ENCODE peak calls at places on chromosomes 2 and 18, in six cellular contexts. One of them, this sample, is unnamed.

GRCh38 chr2:9970386-9971044 is 19.0 kb downstream of the GRHL1 start:
- DNase-seq in AG08396: no peak
- DNase-seq in SK-MEL-5: no peak
- DNase-seq in stimulated activated CD8-positive, alpha-beta memory T cell treated with anti-CD3 and anti-CD28 coated beads, Interleukin-15, amount 100 ng/mL, for 24 hours: no peak
- DNase-seq in HFFc6: no peak
- DNase-seq in GM06990: no peak
- DNase-seq in this sample: no peak

GRCh38 chr2:240165034-240165433 is 24.6 kb upstream of the OTOS start:
- DNase-seq in AG08396: no peak
- DNase-seq in SK-MEL-5: no peak
- DNase-seq in stimulated activated CD8-positive, alpha-beta memory T cell treated with anti-CD3 and anti-CD28 coated beads, Interleukin-15, amount 100 ng/mL, for 24 hours: no peak
- DNase-seq in HFFc6: no peak
- DNase-seq in GM06990: no peak
- DNase-seq in this sample: peak

GRCh38 chr2:1841461-1841860 is 97.1 kb upstream of the PXDN start:
- DNase-seq in AG08396: no peak
- DNase-seq in SK-MEL-5: no peak
- DNase-seq in stimulated activated CD8-positive, alpha-beta memory T cell treated with anti-CD3 and anti-CD28 coated beads, Interleukin-15, amount 100 ng/mL, for 24 hours: no peak
- DNase-seq in HFFc6: no peak
- DNase-seq in GM06990: no peak
- DNase-seq in this sample: no peak

GRCh38 chr2:8408560-8409460 is 273.0 kb upstream of the ID2 start:
- DNase-seq in AG08396: no peak
- DNase-seq in SK-MEL-5: no peak
- DNase-seq in stimulated activated CD8-positive, alpha-beta memory T cell treated with anti-CD3 and anti-CD28 coated beads, Interleukin-15, amount 100 ng/mL, for 24 hours: peak
- DNase-seq in HFFc6: no peak
- DNase-seq in GM06990: peak
- DNase-seq in this sample: no peak

GRCh38 chr18:48412339-48412929 is 3.3 kb upstream of the ZBTB7C start:
- DNase-seq in AG08396: peak
- DNase-seq in SK-MEL-5: peak
- DNase-seq in stimulated activated CD8-positive, alpha-beta memory T cell treated with anti-CD3 and anti-CD28 coated beads, Interleukin-15, amount 100 ng/mL, for 24 hours: no peak
- DNase-seq in HFFc6: no peak
- DNase-seq in GM06990: no peak
- DNase-seq in this sample: peak

GRCh38 chr2:73187549-73187948 is 14.8 kb upstream of the NOTO start:
- DNase-seq in AG08396: no peak
- DNase-seq in SK-MEL-5: no peak
- DNase-seq in stimulated activated CD8-positive, alpha-beta memory T cell treated with anti-CD3 and anti-CD28 coated beads, Interleukin-15, amount 100 ng/mL, for 24 hours: no peak
- DNase-seq in HFFc6: no peak
- DNase-seq in GM06990: no peak
- DNase-seq in this sample: no peak

GRCh38 chr18:63439334-63439733 is 17.1 kb upstream of the VPS4B start:
- DNase-seq in AG08396: peak
- DNase-seq in SK-MEL-5: peak
- DNase-seq in stimulated activated CD8-positive, alpha-beta memory T cell treated with anti-CD3 and anti-CD28 coated beads, Interleukin-15, amount 100 ng/mL, for 24 hours: no peak
- DNase-seq in HFFc6: peak
- DNase-seq in GM06990: peak
- DNase-seq in this sample: peak

GRCh38 chr2:120589782-120590608 is 145.7 kb upstream of the GLI2 start:
- DNase-seq in AG08396: peak
- DNase-seq in SK-MEL-5: no peak
- DNase-seq in stimulated activated CD8-positive, alpha-beta memory T cell treated with anti-CD3 and anti-CD28 coated beads, Interleukin-15, amount 100 ng/mL, for 24 hours: no peak
- DNase-seq in HFFc6: peak
- DNase-seq in GM06990: no peak
- DNase-seq in this sample: no peak

GRCh38 chr2:161161074-161161577 is 898 bp downstream of the TANK start:
- DNase-seq in AG08396: no peak
- DNase-seq in SK-MEL-5: no peak
- DNase-seq in stimulated activated CD8-positive, alpha-beta memory T cell treated with anti-CD3 and anti-CD28 coated beads, Interleukin-15, amount 100 ng/mL, for 24 hours: no peak
- DNase-seq in HFFc6: no peak
- DNase-seq in GM06990: no peak
- DNase-seq in this sample: no peak

GRCh38 chr2:180872256-180872655 is 108.1 kb upstream of the UBE2E3 start:
- DNase-seq in AG08396: peak
- DNase-seq in SK-MEL-5: no peak
- DNase-seq in stimulated activated CD8-positive, alpha-beta memory T cell treated with anti-CD3 and anti-CD28 coated beads, Interleukin-15, amount 100 ng/mL, for 24 hours: no peak
- DNase-seq in HFFc6: peak
- DNase-seq in GM06990: no peak
- DNase-seq in this sample: no peak

GRCh38 chr2:121766624-121767023 is 11.2 kb downstream of the TSN start:
- DNase-seq in AG08396: no peak
- DNase-seq in SK-MEL-5: no peak
- DNase-seq in stimulated activated CD8-positive, alpha-beta memory T cell treated with anti-CD3 and anti-CD28 coated beads, Interleukin-15, amount 100 ng/mL, for 24 hours: no peak
- DNase-seq in HFFc6: no peak
- DNase-seq in GM06990: no peak
- DNase-seq in this sample: no peak

GRCh38 chr2:124563415-124563814 is 538.3 kb downstream of the CNTNAP5 start:
- DNase-seq in AG08396: no peak
- DNase-seq in SK-MEL-5: no peak
- DNase-seq in stimulated activated CD8-positive, alpha-beta memory T cell treated with anti-CD3 and anti-CD28 coated beads, Interleukin-15, amount 100 ng/mL, for 24 hours: no peak
- DNase-seq in HFFc6: no peak
- DNase-seq in GM06990: no peak
- DNase-seq in this sample: no peak

GRCh38 chr2:69013837-69014796 is 1.1 kb downstream of the ANTXR1 start:
- DNase-seq in AG08396: peak
- DNase-seq in SK-MEL-5: peak
- DNase-seq in stimulated activated CD8-positive, alpha-beta memory T cell treated with anti-CD3 and anti-CD28 coated beads, Interleukin-15, amount 100 ng/mL, for 24 hours: no peak
- DNase-seq in HFFc6: peak
- DNase-seq in GM06990: no peak
- DNase-seq in this sample: peak

GRCh38 chr2:197877038-197877437 is 72.6 kb downstream of the PLCL1 start:
- DNase-seq in AG08396: no peak
- DNase-seq in SK-MEL-5: no peak
- DNase-seq in stimulated activated CD8-positive, alpha-beta memory T cell treated with anti-CD3 and anti-CD28 coated beads, Interleukin-15, amount 100 ng/mL, for 24 hours: no peak
- DNase-seq in HFFc6: no peak
- DNase-seq in GM06990: no peak
- DNase-seq in this sample: no peak

GRCh38 chr2:172667926-172668325 is 67.7 kb upstream of the RAPGEF4 start:
- DNase-seq in AG08396: peak
- DNase-seq in SK-MEL-5: no peak
- DNase-seq in stimulated activated CD8-positive, alpha-beta memory T cell treated with anti-CD3 and anti-CD28 coated beads, Interleukin-15, amount 100 ng/mL, for 24 hours: no peak
- DNase-seq in HFFc6: peak
- DNase-seq in GM06990: no peak
- DNase-seq in this sample: no peak

GRCh38 chr2:25305809-25306208 is 35.9 kb downstream of the DNMT3A start:
- DNase-seq in AG08396: no peak
- DNase-seq in SK-MEL-5: no peak
- DNase-seq in stimulated activated CD8-positive, alpha-beta memory T cell treated with anti-CD3 and anti-CD28 coated beads, Interleukin-15, amount 100 ng/mL, for 24 hours: no peak
- DNase-seq in HFFc6: no peak
- DNase-seq in GM06990: no peak
- DNase-seq in this sample: no peak

GRCh38 chr2:202780514-202781021 is 91.0 kb downstream of the ICA1L start:
- DNase-seq in AG08396: peak
- DNase-seq in SK-MEL-5: no peak
- DNase-seq in stimulated activated CD8-positive, alpha-beta memory T cell treated with anti-CD3 and anti-CD28 coated beads, Interleukin-15, amount 100 ng/mL, for 24 hours: no peak
- DNase-seq in HFFc6: peak
- DNase-seq in GM06990: peak
- DNase-seq in this sample: no peak

GRCh38 chr2:99597616-99598015 is 107.8 kb upstream of the REV1 start:
- DNase-seq in AG08396: peak
- DNase-seq in SK-MEL-5: no peak
- DNase-seq in stimulated activated CD8-positive, alpha-beta memory T cell treated with anti-CD3 and anti-CD28 coated beads, Interleukin-15, amount 100 ng/mL, for 24 hours: no peak
- DNase-seq in HFFc6: peak
- DNase-seq in GM06990: no peak
- DNase-seq in this sample: no peak

GRCh38 chr2:42241517-42241916 is 72.4 kb downstream of the EML4 start:
- DNase-seq in AG08396: no peak
- DNase-seq in SK-MEL-5: peak
- DNase-seq in stimulated activated CD8-positive, alpha-beta memory T cell treated with anti-CD3 and anti-CD28 coated beads, Interleukin-15, amount 100 ng/mL, for 24 hours: no peak
- DNase-seq in HFFc6: no peak
- DNase-seq in GM06990: no peak
- DNase-seq in this sample: no peak

GRCh38 chr2:46308081-46308480 is 10.9 kb downstream of the EPAS1 start:
- DNase-seq in AG08396: no peak
- DNase-seq in SK-MEL-5: no peak
- DNase-seq in stimulated activated CD8-positive, alpha-beta memory T cell treated with anti-CD3 and anti-CD28 coated beads, Interleukin-15, amount 100 ng/mL, for 24 hours: no peak
- DNase-seq in HFFc6: no peak
- DNase-seq in GM06990: no peak
- DNase-seq in this sample: no peak

GRCh38 chr2:24613154-24613814 is 122.2 kb downstream of the NCOA1 start:
- DNase-seq in AG08396: peak
- DNase-seq in SK-MEL-5: peak
- DNase-seq in stimulated activated CD8-positive, alpha-beta memory T cell treated with anti-CD3 and anti-CD28 coated beads, Interleukin-15, amount 100 ng/mL, for 24 hours: no peak
- DNase-seq in HFFc6: peak
- DNase-seq in GM06990: peak
- DNase-seq in this sample: peak

GRCh38 chr2:176186024-176186423 is 2.4 kb upstream of the HOXD1 start:
- DNase-seq in AG08396: no peak
- DNase-seq in SK-MEL-5: no peak
- DNase-seq in stimulated activated CD8-positive, alpha-beta memory T cell treated with anti-CD3 and anti-CD28 coated beads, Interleukin-15, amount 100 ng/mL, for 24 hours: no peak
- DNase-seq in HFFc6: no peak
- DNase-seq in GM06990: no peak
- DNase-seq in this sample: peak

GRCh38 chr2:11175293-11175795 is 20.1 kb downstream of the SLC66A3 start:
- DNase-seq in AG08396: peak
- DNase-seq in SK-MEL-5: peak
- DNase-seq in stimulated activated CD8-positive, alpha-beta memory T cell treated with anti-CD3 and anti-CD28 coated beads, Interleukin-15, amount 100 ng/mL, for 24 hours: no peak
- DNase-seq in HFFc6: peak
- DNase-seq in GM06990: no peak
- DNase-seq in this sample: no peak

GRCh38 chr2:226440119-226440917 is 359.3 kb downstream of the IRS1 start:
- DNase-seq in AG08396: peak
- DNase-seq in SK-MEL-5: peak
- DNase-seq in stimulated activated CD8-positive, alpha-beta memory T cell treated with anti-CD3 and anti-CD28 coated beads, Interleukin-15, amount 100 ng/mL, for 24 hours: no peak
- DNase-seq in HFFc6: no peak
- DNase-seq in GM06990: no peak
- DNase-seq in this sample: no peak

GRCh38 chr2:235494716-235495372 is 1.0 kb downstream of the AGAP1 start:
- DNase-seq in AG08396: peak
- DNase-seq in SK-MEL-5: no peak
- DNase-seq in stimulated activated CD8-positive, alpha-beta memory T cell treated with anti-CD3 and anti-CD28 coated beads, Interleukin-15, amount 100 ng/mL, for 24 hours: no peak
- DNase-seq in HFFc6: peak
- DNase-seq in GM06990: peak
- DNase-seq in this sample: peak

GRCh38 chr2:28435796-28436425 is 43.3 kb downstream of the FOSL2 start:
- DNase-seq in AG08396: no peak
- DNase-seq in SK-MEL-5: no peak
- DNase-seq in stimulated activated CD8-positive, alpha-beta memory T cell treated with anti-CD3 and anti-CD28 coated beads, Interleukin-15, amount 100 ng/mL, for 24 hours: no peak
- DNase-seq in HFFc6: no peak
- DNase-seq in GM06990: no peak
- DNase-seq in this sample: no peak

GRCh38 chr2:101362316-101362715 is 25.0 kb downstream of the CREG2 start:
- DNase-seq in AG08396: no peak
- DNase-seq in SK-MEL-5: no peak
- DNase-seq in stimulated activated CD8-positive, alpha-beta memory T cell treated with anti-CD3 and anti-CD28 coated beads, Interleukin-15, amount 100 ng/mL, for 24 hours: no peak
- DNase-seq in HFFc6: no peak
- DNase-seq in GM06990: no peak
- DNase-seq in this sample: no peak

GRCh38 chr2:3625186-3625585 is 30.3 kb downstream of the COLEC11 start:
- DNase-seq in AG08396: no peak
- DNase-seq in SK-MEL-5: no peak
- DNase-seq in stimulated activated CD8-positive, alpha-beta memory T cell treated with anti-CD3 and anti-CD28 coated beads, Interleukin-15, amount 100 ng/mL, for 24 hours: no peak
- DNase-seq in HFFc6: no peak
- DNase-seq in GM06990: no peak
- DNase-seq in this sample: no peak

GRCh38 chr2:144382848-144383247 is 137.1 kb downstream of the ZEB2 start:
- DNase-seq in AG08396: no peak
- DNase-seq in SK-MEL-5: no peak
- DNase-seq in stimulated activated CD8-positive, alpha-beta memory T cell treated with anti-CD3 and anti-CD28 coated beads, Interleukin-15, amount 100 ng/mL, for 24 hours: no peak
- DNase-seq in HFFc6: no peak
- DNase-seq in GM06990: peak
- DNase-seq in this sample: no peak

GRCh38 chr2:23384551-23385349 is at the start of gene KLHL29:
- DNase-seq in AG08396: peak
- DNase-seq in SK-MEL-5: peak
- DNase-seq in stimulated activated CD8-positive, alpha-beta memory T cell treated with anti-CD3 and anti-CD28 coated beads, Interleukin-15, amount 100 ng/mL, for 24 hours: no peak
- DNase-seq in HFFc6: peak
- DNase-seq in GM06990: peak
- DNase-seq in this sample: peak

This sample was measured in endodermal cell.